ENCODE peak calls at places on chromosomes 1 and 21, in seven cellular contexts. Z, B, C, D, Y, F and R are unnamed samples.

GRCh38 chr1:155531624-155532023 is 31.0 kb downstream of the ASH1L start:
- DNase-seq in D (no peak), C (no peak), B (no peak), F (no peak), Y (no peak), Z (no peak), R (no peak)

GRCh38 chr1:181430015-181430657 is 53.2 kb upstream of the CACNA1E start:
- DNase-seq in D (no peak), Y (no peak), B (no peak), Z (no peak), F (no peak), C (no peak), R (no peak)

GRCh38 chr1:155884028-155884950 is 24.9 kb downstream of the SYT11 start:
- DNase-seq in B (no peak), C (no peak), Y (no peak), D (no peak), Z (no peak), F (no peak), R (no peak)

GRCh38 chr1:77542784-77543183 is 139.7 kb downstream of the ZZZ3 start:
- DNase-seq in D (no peak), B (no peak), Z (no peak), C (no peak), Y (no peak), F (no peak), R (no peak)

GRCh38 chr21:45385549-45386050 is 19.4 kb upstream of the COL18A1 start:
- DNase-seq in Z (no peak), C (no peak), F (no peak), B (no peak), Y (no peak), D (no peak), R (no peak)

GRCh38 chr1:79353224-79353623 is 346.7 kb upstream of the ADGRL4 start:
- DNase-seq in B (no peak), C (peak), D (no peak), F (no peak), Y (no peak), Z (no peak), R (no peak)

GRCh38 chr1:67256291-67257172 is 51.1 kb upstream of the IL12RB2 start:
- DNase-seq in D (no peak), C (no peak), F (no peak), B (no peak), Y (no peak), Z (no peak), R (no peak)

GRCh38 chr1:246012271-246012854 is 494.7 kb downstream of the SMYD3 start:
- DNase-seq in Y (no peak), C (peak), B (no peak), D (no peak), F (peak), Z (no peak), R (no peak)

GRCh38 chr1:15064217-15064929 is 89.2 kb upstream of the TMEM51 start:
- DNase-seq in C (no peak), Y (no peak), D (no peak), Z (no peak), B (no peak), F (no peak), R (no peak)

GRCh38 chr1:109252893-109253802 is 3.8 kb downstream of the CELSR2 start:
- DNase-seq in Z (no peak), Y (no peak), B (peak), F (peak), C (no peak), D (no peak), R (no peak)

GRCh38 chr1:53393325-53393792 is 65.5 kb upstream of the LRP8 start:
- DNase-seq in B (peak), Y (peak), F (peak), Z (peak), C (peak), D (peak), R (no peak)

GRCh38 chr1:153936011-153936802 is 10.3 kb downstream of the DENND4B start:
- DNase-seq in B (no peak), Y (no peak), F (no peak), D (no peak), Z (no peak), C (no peak), R (no peak)

GRCh38 chr1:229374485-229374884 is 31.6 kb upstream of the CCSAP start:
- DNase-seq in B (no peak), C (no peak), Y (no peak), Z (no peak), D (no peak), F (no peak), R (no peak)

GRCh38 chr1:78236711-78237110 is 190.9 kb downstream of the GIPC2 start:
- DNase-seq in D (no peak), Z (no peak), Y (no peak), C (no peak), F (no peak), B (no peak), R (peak)

GRCh38 chr1:32200226-32201010 is at the start of gene CCDC28B:
- DNase-seq in Z (peak), Y (peak), F (peak), D (peak), B (peak), C (peak), R (no peak)

GRCh38 chr1:202255343-202255742 is 61.7 kb downstream of the LGR6 start:
- DNase-seq in F (no peak), D (no peak), Y (no peak), B (no peak), Z (no peak), C (no peak), R (no peak)